ENCODE peak calls at places on chromosomes 12 and 14, in four cellular contexts. One of them, this sample, is unnamed.

GRCh38 chr14:103103461-103104388 is 9.2 kb downstream of the EXOC3L4 start:
- DNase-seq in fibroblast of mammary gland: peak
- DNase-seq in stomach: peak
- DNase-seq in mucosa of descending colon: peak
- DNase-seq in this sample: peak

GRCh38 chr12:132479291-132479690 is 10.7 kb upstream of the FBRSL1 start:
- DNase-seq in fibroblast of mammary gland: no peak
- DNase-seq in mucosa of descending colon: no peak
- DNase-seq in stomach: no peak
- DNase-seq in this sample: no peak

GRCh38 chr14:35814371-35815005 is 5.4 kb upstream of the RALGAPA1 start:
- DNase-seq in fibroblast of mammary gland: peak
- DNase-seq in stomach: peak
- DNase-seq in mucosa of descending colon: no peak
- DNase-seq in this sample: peak

GRCh38 chr14:78967111-78967809 is 797.1 kb downstream of the NRXN3 start:
- DNase-seq in mucosa of descending colon: no peak
- DNase-seq in fibroblast of mammary gland: peak
- DNase-seq in stomach: no peak
- DNase-seq in this sample: peak

GRCh38 chr12:31306871-31307270 is 19.1 kb downstream of the SINHCAF start:
- DNase-seq in mucosa of descending colon: no peak
- DNase-seq in stomach: no peak
- DNase-seq in fibroblast of mammary gland: no peak
- DNase-seq in this sample: no peak

GRCh38 chr12:84805474-84805858 is 107.1 kb downstream of the SLC6A15 start:
- DNase-seq in mucosa of descending colon: no peak
- DNase-seq in stomach: no peak
- DNase-seq in fibroblast of mammary gland: no peak
- DNase-seq in this sample: no peak

GRCh38 chr12:6768385-6769002 is 2.3 kb downstream of the PTMS start:
- DNase-seq in stomach: no peak
- DNase-seq in mucosa of descending colon: no peak
- DNase-seq in fibroblast of mammary gland: no peak
- DNase-seq in this sample: no peak

GRCh38 chr14:98174031-98174430 is 1098.0 kb downstream of the BCL11B start:
- DNase-seq in fibroblast of mammary gland: no peak
- DNase-seq in mucosa of descending colon: no peak
- DNase-seq in stomach: no peak
- DNase-seq in this sample: no peak

GRCh38 chr12:56684745-56685369 is 3.2 kb downstream of the PTGES3 start:
- DNase-seq in mucosa of descending colon: peak
- DNase-seq in fibroblast of mammary gland: no peak
- DNase-seq in stomach: peak
- DNase-seq in this sample: no peak

GRCh38 chr14:30108975-30109700 is 181.5 kb upstream of the PRKD1 start:
- DNase-seq in stomach: no peak
- DNase-seq in mucosa of descending colon: no peak
- DNase-seq in fibroblast of mammary gland: peak
- DNase-seq in this sample: peak

GRCh38 chr12:53985900-53986685 is 1.1 kb downstream of the HOXC10 start:
- DNase-seq in mucosa of descending colon: peak
- DNase-seq in fibroblast of mammary gland: no peak
- DNase-seq in stomach: no peak
- DNase-seq in this sample: peak

GRCh38 chr12:57548488-57548887 is 1.4 kb upstream of the KIF5A start:
- DNase-seq in fibroblast of mammary gland: no peak
- DNase-seq in mucosa of descending colon: no peak
- DNase-seq in stomach: no peak
- DNase-seq in this sample: no peak

GRCh38 chr14:63632932-63633514 is 8.6 kb downstream of the WDR89 start:
- DNase-seq in stomach: no peak
- DNase-seq in mucosa of descending colon: no peak
- DNase-seq in fibroblast of mammary gland: peak
- DNase-seq in this sample: peak

GRCh38 chr14:59363545-59364226 is 101.5 kb downstream of the GPR135 start:
- DNase-seq in stomach: no peak
- DNase-seq in fibroblast of mammary gland: peak
- DNase-seq in mucosa of descending colon: no peak
- DNase-seq in this sample: no peak

GRCh38 chr12:115963030-115963480 is 314.4 kb downstream of the MED13L start:
- DNase-seq in mucosa of descending colon: no peak
- DNase-seq in fibroblast of mammary gland: peak
- DNase-seq in stomach: no peak
- DNase-seq in this sample: peak

GRCh38 chr14:54486685-54487084 is 2.1 kb downstream of the GMFB start:
- DNase-seq in mucosa of descending colon: no peak
- DNase-seq in fibroblast of mammary gland: no peak
- DNase-seq in stomach: no peak
- DNase-seq in this sample: no peak

GRCh38 chr12:93827669-93828068 is 150.5 kb downstream of the CRADD start:
- DNase-seq in stomach: no peak
- DNase-seq in mucosa of descending colon: no peak
- DNase-seq in fibroblast of mammary gland: no peak
- DNase-seq in this sample: no peak

GRCh38 chr14:100654814-100655795 is 67.9 kb upstream of the BEGAIN start:
- DNase-seq in mucosa of descending colon: peak
- DNase-seq in fibroblast of mammary gland: no peak
- DNase-seq in stomach: peak
- DNase-seq in this sample: no peak

GRCh38 chr14:68548194-68549056 is 244.4 kb downstream of the ZFP36L1 start:
- DNase-seq in stomach: peak
- DNase-seq in fibroblast of mammary gland: peak
- DNase-seq in mucosa of descending colon: peak
- DNase-seq in this sample: peak

GRCh38 chr14:83425138-83425537 is 1891.5 kb upstream of the SEL1L start:
- DNase-seq in stomach: no peak
- DNase-seq in fibroblast of mammary gland: peak
- DNase-seq in mucosa of descending colon: no peak
- DNase-seq in this sample: peak

GRCh38 chr12:100720016-100720654 is 74.4 kb upstream of the ANO4 start:
- DNase-seq in stomach: no peak
- DNase-seq in fibroblast of mammary gland: no peak
- DNase-seq in mucosa of descending colon: no peak
- DNase-seq in this sample: peak

GRCh38 chr12:94149781-94150482 is 1.6 kb downstream of the PLXNC1 start:
- DNase-seq in fibroblast of mammary gland: peak
- DNase-seq in mucosa of descending colon: peak
- DNase-seq in stomach: peak
- DNase-seq in this sample: no peak

GRCh38 chr14:62673014-62673727 is 372.1 kb downstream of the KCNH5 start:
- DNase-seq in mucosa of descending colon: no peak
- DNase-seq in stomach: no peak
- DNase-seq in fibroblast of mammary gland: no peak
- DNase-seq in this sample: no peak

GRCh38 chr14:64604001-64604400 is 54.2 kb downstream of the PPP1R36 start:
- DNase-seq in stomach: no peak
- DNase-seq in fibroblast of mammary gland: no peak
- DNase-seq in mucosa of descending colon: no peak
- DNase-seq in this sample: no peak

GRCh38 chr14:81122326-81122725 is 98.4 kb downstream of the GTF2A1 start:
- DNase-seq in mucosa of descending colon: no peak
- DNase-seq in stomach: no peak
- DNase-seq in fibroblast of mammary gland: no peak
- DNase-seq in this sample: no peak

GRCh38 chr12:59036973-59037807 is 116.9 kb upstream of the LRIG3 start:
- DNase-seq in fibroblast of mammary gland: peak
- DNase-seq in mucosa of descending colon: no peak
- DNase-seq in stomach: no peak
- DNase-seq in this sample: peak

GRCh38 chr14:20904393-20905029 is 13.3 kb downstream of the RNASE3 start:
- DNase-seq in stomach: no peak
- DNase-seq in fibroblast of mammary gland: no peak
- DNase-seq in mucosa of descending colon: no peak
- DNase-seq in this sample: no peak

GRCh38 chr14:53742226-53742607 is 214.4 kb downstream of the BMP4 start:
- DNase-seq in stomach: no peak
- DNase-seq in fibroblast of mammary gland: no peak
- DNase-seq in mucosa of descending colon: no peak
- DNase-seq in this sample: no peak

GRCh38 chr14:80152763-80153162 is 58.5 kb downstream of the DIO2 start:
- DNase-seq in fibroblast of mammary gland: no peak
- DNase-seq in stomach: no peak
- DNase-seq in mucosa of descending colon: no peak
- DNase-seq in this sample: no peak

GRCh38 chr14:22597265-22597664 is 835 bp upstream of the ABHD4 start:
- DNase-seq in stomach: no peak
- DNase-seq in fibroblast of mammary gland: no peak
- DNase-seq in mucosa of descending colon: no peak
- DNase-seq in this sample: no peak

GRCh38 chr12:95077341-95077740 is 3.9 kb upstream of the NR2C1 start:
- DNase-seq in mucosa of descending colon: no peak
- DNase-seq in fibroblast of mammary gland: no peak
- DNase-seq in stomach: no peak
- DNase-seq in this sample: no peak

GRCh38 chr12:70763666-70764065 is 126.4 kb upstream of the PTPRB start:
- DNase-seq in mucosa of descending colon: no peak
- DNase-seq in stomach: no peak
- DNase-seq in fibroblast of mammary gland: no peak
- DNase-seq in this sample: no peak

GRCh38 chr12:125097427-125097826 is 32.2 kb downstream of the AACS start:
- DNase-seq in mucosa of descending colon: no peak
- DNase-seq in fibroblast of mammary gland: no peak
- DNase-seq in stomach: no peak
- DNase-seq in this sample: no peak

GRCh38 chr12:109760930-109761630 is 47.5 kb downstream of the FAM222A start:
- DNase-seq in fibroblast of mammary gland: no peak
- DNase-seq in mucosa of descending colon: no peak
- DNase-seq in stomach: peak
- DNase-seq in this sample: no peak

GRCh38 chr12:111840831-111841230 is 1.2 kb upstream of the MAPKAPK5 start:
- DNase-seq in fibroblast of mammary gland: peak
- DNase-seq in stomach: no peak
- DNase-seq in mucosa of descending colon: peak
- DNase-seq in this sample: no peak

GRCh38 chr12:1204581-1205121 is 213.6 kb downstream of the ERC1 start:
- DNase-seq in stomach: no peak
- DNase-seq in mucosa of descending colon: no peak
- DNase-seq in fibroblast of mammary gland: peak
- DNase-seq in this sample: no peak
- H3K4me3 ChIP-seq in stomach: peak
- H3K4me3 ChIP-seq in mucosa of descending colon: no peak
- H3K4me3 ChIP-seq in fibroblast of mammary gland: peak
- H3K4me3 ChIP-seq in this sample: peak

GRCh38 chr12:51521554-51522276 is 69.3 kb upstream of the SCN8A start:
- DNase-seq in stomach: no peak
- DNase-seq in mucosa of descending colon: no peak
- DNase-seq in fibroblast of mammary gland: peak
- DNase-seq in this sample: no peak
- TF ChIP-seq CTCF in stomach: no peak
- TF ChIP-seq CTCF in mucosa of descending colon: no peak
- TF ChIP-seq CTCF in fibroblast of mammary gland: peak
- TF ChIP-seq CTCF in this sample: peak

GRCh38 chr14:104435147-104436046 is 144.2 kb upstream of the C14orf180 start:
- DNase-seq in mucosa of descending colon: no peak
- DNase-seq in fibroblast of mammary gland: no peak
- DNase-seq in stomach: no peak
- DNase-seq in this sample: no peak
- H3K4me3 ChIP-seq in mucosa of descending colon: no peak
- H3K4me3 ChIP-seq in fibroblast of mammary gland: no peak
- H3K4me3 ChIP-seq in stomach: peak
- H3K4me3 ChIP-seq in this sample: no peak

GRCh38 chr12:104816845-104817503 is 141.1 kb downstream of the SLC41A2 start:
- DNase-seq in fibroblast of mammary gland: peak
- DNase-seq in stomach: no peak
- DNase-seq in mucosa of descending colon: no peak
- DNase-seq in this sample: no peak
- TF ChIP-seq CTCF in fibroblast of mammary gland: no peak
- TF ChIP-seq CTCF in stomach: no peak
- TF ChIP-seq CTCF in mucosa of descending colon: no peak
- TF ChIP-seq CTCF in this sample: no peak

GRCh38 chr14:24398943-24399801 is at the start of gene NYNRIN:
- DNase-seq in mucosa of descending colon: peak
- DNase-seq in fibroblast of mammary gland: peak
- DNase-seq in stomach: peak
- DNase-seq in this sample: no peak
- H3K4me3 ChIP-seq in mucosa of descending colon: peak
- H3K4me3 ChIP-seq in fibroblast of mammary gland: peak
- H3K4me3 ChIP-seq in stomach: peak
- H3K4me3 ChIP-seq in this sample: peak

DNA sequence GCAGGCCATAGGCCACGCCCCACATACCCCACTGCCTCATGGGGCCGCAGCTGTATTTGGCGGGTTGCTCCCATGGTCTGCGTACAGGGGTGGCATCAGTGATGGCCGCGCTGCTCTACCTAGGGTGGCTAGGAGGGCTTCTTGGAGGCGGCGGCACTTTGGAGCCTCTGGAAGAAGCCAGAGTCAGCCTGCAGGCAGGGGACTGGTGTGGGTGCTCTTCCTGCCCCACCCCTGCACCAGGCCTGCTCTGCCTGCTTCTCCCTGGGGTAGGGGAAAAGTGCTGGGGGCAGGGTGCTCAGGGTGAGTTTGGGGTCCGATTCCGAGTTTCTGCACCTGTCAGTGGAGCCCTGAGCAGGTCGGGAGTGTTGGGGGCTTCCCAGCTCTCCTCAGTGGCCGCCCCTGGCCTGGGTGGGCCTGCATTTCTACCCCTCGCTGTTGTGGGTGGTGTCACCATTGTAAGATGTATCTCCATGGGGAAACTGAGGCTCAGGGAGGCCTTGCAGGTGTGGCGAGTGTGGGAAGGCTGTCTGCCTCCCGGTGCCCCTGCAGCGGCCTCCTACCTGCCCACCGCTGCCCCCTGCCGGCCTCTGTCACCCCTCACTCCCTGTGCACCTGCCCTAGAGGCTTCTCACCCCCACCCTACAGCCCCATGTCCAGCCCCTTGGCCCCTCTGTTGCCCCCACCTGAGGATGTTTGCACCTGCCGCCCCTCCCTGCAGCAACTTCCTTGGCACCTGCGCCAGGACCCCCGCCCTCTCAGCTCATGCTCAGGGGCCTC is 5.5 kb downstream of the CEP170B start:
- DNase-seq in fibroblast of mammary gland: no peak
- DNase-seq in mucosa of descending colon: peak
- DNase-seq in stomach: peak
- DNase-seq in this sample: no peak
- TF ChIP-seq CTCF in fibroblast of mammary gland: peak
- TF ChIP-seq CTCF in mucosa of descending colon: no peak
- TF ChIP-seq CTCF in stomach: no peak
- TF ChIP-seq CTCF in this sample: peak

GRCh38 chr14:61570961-61571299 is 124.4 kb upstream of the HIF1A start:
- DNase-seq in fibroblast of mammary gland: no peak
- DNase-seq in stomach: no peak
- DNase-seq in mucosa of descending colon: no peak
- DNase-seq in this sample: no peak
- H3K4me3 ChIP-seq in fibroblast of mammary gland: no peak
- H3K4me3 ChIP-seq in stomach: no peak
- H3K4me3 ChIP-seq in mucosa of descending colon: no peak
- H3K4me3 ChIP-seq in this sample: no peak

This sample was measured in AG10803.